ENCODE peak calls at places on chromosomes 16 and 17, in five cellular contexts. One of them, this sample, is unnamed. For H3K36me3, the result is how much of the 10 kb centered on the place peaks cover.

GRCh38 chr16:75251280-75252048 is at the start of gene BCAR1:
- DNase-seq in cardiac muscle cell: peak
- DNase-seq in brain microvascular endothelial cell: peak
- DNase-seq in sigmoid colon: peak
- DNase-seq in endodermal cell: peak
- DNase-seq in this sample: peak

GRCh38 chr17:1328437-1328836 is 49.0 kb downstream of the TRARG1 start:
- DNase-seq in cardiac muscle cell: no peak
- DNase-seq in brain microvascular endothelial cell: no peak
- DNase-seq in sigmoid colon: peak
- DNase-seq in endodermal cell: no peak
- DNase-seq in this sample: no peak

GRCh38 chr17:72253597-72253996 is 132.8 kb downstream of the SOX9 start:
- DNase-seq in cardiac muscle cell: no peak
- DNase-seq in brain microvascular endothelial cell: no peak
- DNase-seq in sigmoid colon: no peak
- DNase-seq in endodermal cell: no peak
- DNase-seq in this sample: no peak

GRCh38 chr16:56673916-56674315 is 4.3 kb downstream of the MT1H start:
- DNase-seq in cardiac muscle cell: peak
- DNase-seq in brain microvascular endothelial cell: no peak
- DNase-seq in sigmoid colon: no peak
- DNase-seq in endodermal cell: peak
- DNase-seq in this sample: no peak

GRCh38 chr17:35726609-35727460 is 4.6 kb upstream of the RASL10B start:
- DNase-seq in cardiac muscle cell: peak
- DNase-seq in brain microvascular endothelial cell: peak
- DNase-seq in sigmoid colon: no peak
- DNase-seq in endodermal cell: peak
- DNase-seq in this sample: peak

GRCh38 chr16:15404792-15405191 is 9.2 kb downstream of the MPV17L start:
- DNase-seq in cardiac muscle cell: no peak
- DNase-seq in brain microvascular endothelial cell: no peak
- DNase-seq in sigmoid colon: no peak
- DNase-seq in endodermal cell: no peak
- DNase-seq in this sample: no peak

GRCh38 chr17:50468120-50469004 is at the start of gene CHAD:
- DNase-seq in cardiac muscle cell: peak
- DNase-seq in brain microvascular endothelial cell: no peak
- DNase-seq in sigmoid colon: peak
- DNase-seq in endodermal cell: peak
- DNase-seq in this sample: no peak

GRCh38 chr16:396605-397004 is 394 bp upstream of the NME4 start:
- DNase-seq in cardiac muscle cell: peak
- DNase-seq in brain microvascular endothelial cell: peak
- DNase-seq in sigmoid colon: peak
- DNase-seq in endodermal cell: peak
- DNase-seq in this sample: no peak

GRCh38 chr16:50756466-50756865 is 14.6 kb downstream of the CYLD start:
- DNase-seq in cardiac muscle cell: no peak
- DNase-seq in brain microvascular endothelial cell: no peak
- DNase-seq in sigmoid colon: no peak
- DNase-seq in endodermal cell: no peak
- DNase-seq in this sample: no peak

GRCh38 chr16:50463581-50464324 is 84.4 kb upstream of the NKD1 start:
- DNase-seq in cardiac muscle cell: no peak
- DNase-seq in brain microvascular endothelial cell: no peak
- DNase-seq in sigmoid colon: peak
- DNase-seq in endodermal cell: no peak
- DNase-seq in this sample: no peak

GRCh38 chr17:82065638-82066303 is at the start of gene DUS1L:
- DNase-seq in cardiac muscle cell: peak
- DNase-seq in brain microvascular endothelial cell: no peak
- DNase-seq in sigmoid colon: peak
- DNase-seq in endodermal cell: peak
- DNase-seq in this sample: no peak
- H3K27ac ChIP-seq in cardiac muscle cell: peak
- H3K27ac ChIP-seq in brain microvascular endothelial cell: peak
- H3K27ac ChIP-seq in sigmoid colon: peak
- H3K27ac ChIP-seq in endodermal cell: no peak
- H3K27ac ChIP-seq in this sample: peak

GRCh38 chr16:88409296-88410065 is 26.7 kb downstream of the ZNF469 start:
- DNase-seq in cardiac muscle cell: no peak
- DNase-seq in brain microvascular endothelial cell: no peak
- DNase-seq in sigmoid colon: no peak
- DNase-seq in endodermal cell: no peak
- DNase-seq in this sample: no peak

GRCh38 chr16:88413631-88414030 is 30.9 kb downstream of the ZNF469 start:
- DNase-seq in cardiac muscle cell: no peak
- DNase-seq in brain microvascular endothelial cell: no peak
- DNase-seq in sigmoid colon: no peak
- DNase-seq in endodermal cell: no peak
- DNase-seq in this sample: no peak

GRCh38 chr16:88413231-88413630 is 30.5 kb downstream of the ZNF469 start:
- DNase-seq in cardiac muscle cell: no peak
- DNase-seq in brain microvascular endothelial cell: no peak
- DNase-seq in sigmoid colon: no peak
- DNase-seq in endodermal cell: no peak
- DNase-seq in this sample: no peak

GRCh38 chr16:88412766-88413165 is 30.0 kb downstream of the ZNF469 start:
- DNase-seq in cardiac muscle cell: no peak
- DNase-seq in brain microvascular endothelial cell: no peak
- DNase-seq in sigmoid colon: no peak
- DNase-seq in endodermal cell: no peak
- DNase-seq in this sample: no peak

DNA sequence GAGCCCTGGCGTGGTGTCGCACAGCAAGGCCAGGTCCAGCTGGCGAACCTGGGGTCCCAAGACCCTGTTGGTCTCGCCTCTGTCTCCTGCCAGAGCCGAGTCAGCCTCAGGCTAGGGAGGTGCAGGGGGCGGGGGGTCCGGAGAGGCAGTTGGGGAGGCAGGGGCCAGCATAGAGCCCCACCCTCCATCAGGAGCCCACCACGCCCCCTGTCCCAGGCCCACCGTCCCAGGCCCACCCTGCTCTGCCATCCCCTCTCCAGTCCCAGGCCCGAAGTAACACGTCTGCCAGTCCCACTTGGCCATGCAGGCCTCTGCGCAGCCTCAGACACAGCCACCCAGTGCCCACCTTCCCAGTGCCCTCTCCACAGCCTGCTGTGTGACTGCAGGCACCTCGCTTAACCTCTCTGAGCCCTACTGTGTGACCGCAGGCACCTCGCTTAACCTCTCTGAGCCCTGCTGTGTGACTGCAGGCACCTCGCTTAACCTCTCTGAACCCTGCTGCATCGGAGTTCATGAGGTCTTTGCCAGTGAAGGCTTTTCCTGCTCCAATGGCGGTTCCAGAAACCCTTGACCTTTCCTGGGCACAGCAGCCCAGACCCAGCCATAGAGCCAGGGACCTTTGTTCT is 29.3 kb downstream of the ZNF469 start:
- DNase-seq in cardiac muscle cell: no peak
- DNase-seq in brain microvascular endothelial cell: no peak
- DNase-seq in sigmoid colon: no peak
- DNase-seq in endodermal cell: no peak
- DNase-seq in this sample: no peak
- H3K36me3 ChIP-seq in cardiac muscle cell: under half
- H3K36me3 ChIP-seq in brain microvascular endothelial cell: under half
- H3K36me3 ChIP-seq in sigmoid colon: under half
- H3K36me3 ChIP-seq in endodermal cell: under half
- H3K36me3 ChIP-seq in this sample: under half

GRCh38 chr16:30185141-30185682 is 1.8 kb downstream of the CORO1A start:
- DNase-seq in cardiac muscle cell: no peak
- DNase-seq in brain microvascular endothelial cell: no peak
- DNase-seq in sigmoid colon: peak
- DNase-seq in endodermal cell: no peak
- DNase-seq in this sample: no peak

GRCh38 chr16:30185683-30186421 is 2.5 kb downstream of the CORO1A start:
- DNase-seq in cardiac muscle cell: no peak
- DNase-seq in brain microvascular endothelial cell: no peak
- DNase-seq in sigmoid colon: peak
- DNase-seq in endodermal cell: peak
- DNase-seq in this sample: no peak

GRCh38 chr16:30184430-30185140 is 1.2 kb downstream of the CORO1A start:
- DNase-seq in cardiac muscle cell: no peak
- DNase-seq in brain microvascular endothelial cell: no peak
- DNase-seq in sigmoid colon: peak
- DNase-seq in endodermal cell: peak
- DNase-seq in this sample: no peak

GRCh38 chr16:30183236-30183960 is at the start of gene CORO1A:
- DNase-seq in cardiac muscle cell: peak
- DNase-seq in brain microvascular endothelial cell: peak
- DNase-seq in sigmoid colon: peak
- DNase-seq in endodermal cell: peak
- DNase-seq in this sample: peak

GRCh38 chr16:30183961-30184429 is 593 bp downstream of the CORO1A start:
- DNase-seq in cardiac muscle cell: no peak
- DNase-seq in brain microvascular endothelial cell: no peak
- DNase-seq in sigmoid colon: peak
- DNase-seq in endodermal cell: peak
- DNase-seq in this sample: no peak
- H3K27ac ChIP-seq in cardiac muscle cell: no peak
- H3K27ac ChIP-seq in brain microvascular endothelial cell: no peak
- H3K27ac ChIP-seq in sigmoid colon: peak
- H3K27ac ChIP-seq in endodermal cell: no peak
- H3K27ac ChIP-seq in this sample: no peak

DNA sequence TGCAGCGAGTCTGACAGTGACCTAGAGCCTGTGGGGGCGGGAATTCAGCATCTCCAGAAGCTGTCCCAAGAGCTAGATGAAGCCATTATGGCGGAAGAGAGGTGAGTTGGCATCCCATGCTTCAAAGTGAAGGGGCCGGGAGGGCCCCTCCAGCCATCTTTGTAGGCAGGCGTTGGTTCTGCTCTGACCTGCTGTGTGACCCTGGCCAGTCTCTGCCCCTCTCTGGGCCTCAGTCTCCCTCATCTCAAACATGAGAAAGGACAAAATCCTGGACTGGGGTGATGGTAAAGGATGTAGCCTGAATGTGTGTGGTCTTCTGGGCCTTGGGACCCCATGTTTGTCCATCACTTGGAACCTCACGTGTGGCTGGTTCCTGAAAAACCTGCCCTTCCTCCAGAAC is 5.1 kb downstream of the PIMREG start:
- DNase-seq in cardiac muscle cell: no peak
- DNase-seq in brain microvascular endothelial cell: no peak
- DNase-seq in sigmoid colon: no peak
- DNase-seq in endodermal cell: no peak
- DNase-seq in this sample: no peak
- H3K36me3 ChIP-seq in cardiac muscle cell: under half
- H3K36me3 ChIP-seq in brain microvascular endothelial cell: under half
- H3K36me3 ChIP-seq in sigmoid colon: under half
- H3K36me3 ChIP-seq in endodermal cell: under half
- H3K36me3 ChIP-seq in this sample: half or more

DNA sequence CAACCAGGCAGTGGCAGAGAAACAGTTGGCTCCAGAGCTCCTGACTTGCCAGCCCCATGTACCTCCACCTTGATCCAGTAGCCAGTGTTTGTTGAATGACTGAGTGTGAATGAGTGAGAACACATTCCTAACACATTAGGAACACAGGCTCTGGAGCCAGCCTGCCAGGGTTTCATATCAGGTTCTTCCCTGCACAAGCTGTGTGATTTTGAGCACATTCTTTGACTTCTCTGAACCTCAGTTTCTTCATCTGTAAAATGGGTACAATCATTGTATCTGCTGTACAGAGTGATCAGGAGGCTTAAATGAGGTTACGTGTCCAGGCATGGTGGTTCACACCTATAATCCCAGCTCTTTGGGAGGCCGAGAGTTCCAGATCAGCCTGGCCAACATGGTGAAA is 13.3 kb upstream of the RMI2 start:
- DNase-seq in cardiac muscle cell: no peak
- DNase-seq in brain microvascular endothelial cell: no peak
- DNase-seq in sigmoid colon: no peak
- DNase-seq in endodermal cell: no peak
- DNase-seq in this sample: no peak
- H3K27ac ChIP-seq in cardiac muscle cell: no peak
- H3K27ac ChIP-seq in brain microvascular endothelial cell: no peak
- H3K27ac ChIP-seq in sigmoid colon: no peak
- H3K27ac ChIP-seq in endodermal cell: no peak
- H3K27ac ChIP-seq in this sample: no peak